ENCODE peak calls at places on chromosomes 7 and 10, in seven cellular contexts. V is B cell; K is lower lobe of right lung; Y is activated naive CD4-positive, alpha-beta T cell treated with anti-CD3 and anti-CD28 coated beads for 36 hours; H is activated CD4-positive, alpha-beta T cell treated with anti-CD3 and anti-CD28 coated beads, Interleukin-2, amount 50 U/mL, for 48 hours; J is activated CD8-positive, alpha-beta T cell treated with anti-CD3 and anti-CD28 coated beads, Interleukin-2, amount 10 ng/mL, durations not matched to agents 7 days and 5 days; M is amniotic epithelial cell. P is an unnamed sample.
A peak's percentile ranks its signal among the peaks of the same experiment; 100 is the strongest.

GRCh38 chr7:70392282-70392681 is 739.7 kb upstream of the GALNT17 start:
- DNase-seq in M (peak; percentile 36), V (no peak), J (no peak), Y (no peak), H (no peak), K (no peak), P (no peak)

GRCh38 chr10:114893248-114893647 is 44.7 kb upstream of the TRUB1 start:
- DNase-seq in Y (no peak), M (no peak), K (no peak), J (no peak), V (no peak), H (no peak), P (no peak)

GRCh38 chr10:2909921-2910320 is 157.4 kb upstream of the PFKP start:
- DNase-seq in K (no peak), H (no peak), M (no peak), Y (no peak), J (no peak), V (no peak), P (no peak)

GRCh38 chr7:18320971-18321567 is 174.5 kb upstream of the HDAC9 start:
- DNase-seq in J (no peak), H (no peak), M (peak; percentile 60), K (no peak), V (no peak), Y (no peak), P (no peak)

GRCh38 chr10:90064295-90064694 is 362.9 kb downstream of the KIF20B start:
- DNase-seq in J (no peak), M (peak; percentile 50), Y (no peak), V (no peak), K (no peak), H (no peak), P (no peak)

GRCh38 chr7:111568870-111569462 is 6.7 kb upstream of the IMMP2L start:
- DNase-seq in V (no peak), H (no peak), Y (no peak), K (no peak), J (no peak), M (no peak), P (no peak)

GRCh38 chr7:158272091-158272490 is 315.5 kb downstream of the PTPRN2 start:
- DNase-seq in K (no peak), Y (no peak), H (no peak), J (no peak), M (no peak), V (no peak), P (peak; percentile 17)

GRCh38 chr7:43700059-43700501 is 29.2 kb downstream of the COA1 start:
- DNase-seq in M (peak; percentile 67), K (no peak), V (no peak), H (no peak), J (no peak), Y (no peak), P (no peak)

GRCh38 chr10:116756277-116756676 is 13.9 kb upstream of the HSPA12A start:
- DNase-seq in K (no peak), V (no peak), J (no peak), M (no peak), Y (no peak), H (no peak), P (peak; percentile 86)

GRCh38 chr7:128343554-128344430 is at the start of gene RBM28:
- DNase-seq in H (peak; percentile 83), J (peak; percentile 90), K (peak; percentile 92), Y (peak; percentile 88), M (peak; percentile 89), V (peak; percentile 87), P (peak; percentile 91)

GRCh38 chr7:39720586-39720985 is 97.2 kb downstream of the RALA start:
- DNase-seq in H (no peak), K (no peak), Y (no peak), V (no peak), M (no peak), J (no peak), P (no peak)

GRCh38 chr7:122315507-122316466 is 11.2 kb upstream of the FEZF1 start:
- DNase-seq in V (no peak), Y (no peak), H (no peak), M (no peak), J (no peak), K (no peak), P (no peak)

GRCh38 chr7:74032191-74032490 is 4.2 kb downstream of the ELN start:
- DNase-seq in M (peak; percentile 48), Y (no peak), V (no peak), J (no peak), H (no peak), K (no peak), P (peak; percentile 85)

GRCh38 chr7:40299097-40299496 is 164.3 kb downstream of the SUGCT start:
- DNase-seq in M (peak; percentile 92), Y (peak; percentile 26), V (no peak), H (no peak), K (no peak), J (no peak), P (no peak)

GRCh38 chr7:71173955-71174354 is 42.0 kb downstream of the GALNT17 start:
- DNase-seq in V (no peak), M (no peak), H (peak; percentile 0), Y (no peak), J (no peak), K (no peak), P (no peak)

GRCh38 chr10:9301554-9301953 is 1247.1 kb downstream of the GATA3 start:
- DNase-seq in H (no peak), J (no peak), Y (no peak), V (no peak), K (no peak), M (no peak), P (no peak)

GRCh38 chr10:88994034-88994433 is 3.4 kb downstream of the FAS start:
- DNase-seq in K (no peak), M (no peak), Y (no peak), H (no peak), J (no peak), V (no peak), P (no peak)

GRCh38 chr7:64951250-64951848 is 39.5 kb downstream of the ZNF117 start:
- DNase-seq in H (no peak), Y (no peak), V (no peak), J (no peak), M (peak; percentile 46), K (no peak), P (no peak)

GRCh38 chr7:96952974-96953391 is 52.4 kb upstream of the DLX6 start:
- DNase-seq in M (no peak), Y (no peak), V (no peak), K (no peak), H (no peak), J (no peak), P (peak; percentile 61)

GRCh38 chr10:115566867-115567266 is 473.7 kb downstream of the ATRNL1 start:
- DNase-seq in V (no peak), K (no peak), J (no peak), H (no peak), Y (no peak), M (no peak), P (no peak)

GRCh38 chr7:74023037-74023436 is 4.9 kb upstream of the ELN start:
- DNase-seq in K (no peak), H (no peak), J (no peak), Y (no peak), M (peak; percentile 20), V (no peak), P (peak; percentile 80)

GRCh38 chr10:116017405-116017804 is 255.6 kb downstream of the GFRA1 start:
- DNase-seq in J (no peak), Y (no peak), V (no peak), H (no peak), K (no peak), M (no peak), P (no peak)

GRCh38 chr10:7862121-7862514 is 43.8 kb downstream of the TAF3 start:
- DNase-seq in M (no peak), H (no peak), J (no peak), Y (no peak), K (no peak), V (no peak), P (no peak)

GRCh38 chr10:63578501-63578900 is 57.3 kb downstream of the REEP3 start:
- DNase-seq in K (no peak), J (no peak), V (no peak), M (no peak), Y (no peak), H (no peak), P (no peak)

GRCh38 chr7:5492249-5493020 is 68.8 kb upstream of the TNRC18 start:
- DNase-seq in J (no peak), V (peak; percentile 20), M (no peak), Y (no peak), K (no peak), H (no peak), P (no peak)

GRCh38 chr7:11633325-11633724 is 198.7 kb downstream of the THSD7A start:
- DNase-seq in H (no peak), K (no peak), V (no peak), Y (no peak), M (no peak), J (no peak), P (no peak)

GRCh38 chr7:34011711-34012110 is 106.4 kb downstream of the BMPER start:
- DNase-seq in J (no peak), H (no peak), Y (no peak), K (no peak), V (no peak), M (no peak), P (no peak)

GRCh38 chr10:21724020-21724589 is 190.1 kb downstream of the MLLT10 start:
- DNase-seq in J (no peak), H (no peak), M (peak; percentile 56), V (no peak), Y (no peak), K (no peak), P (no peak)

GRCh38 chr7:73978681-73979563 is 49.1 kb upstream of the ELN start:
- DNase-seq in Y (peak; percentile 31), V (peak; percentile 46), K (peak; percentile 82), H (peak; percentile 17), J (peak; percentile 43), M (peak; percentile 22), P (peak; percentile 79)

GRCh38 chr7:155346285-155346684 is 48.6 kb downstream of the INSIG1 start:
- DNase-seq in M (no peak), Y (no peak), H (no peak), J (no peak), K (no peak), V (no peak), P (no peak)

GRCh38 chr7:15245801-15246200 is 316.0 kb downstream of the AGMO start:
- DNase-seq in J (no peak), Y (no peak), V (no peak), K (no peak), M (peak; percentile 7), H (no peak), P (no peak)